ENCODE peak calls at places on chromosome 20, in five cellular contexts. P is GM12864, E is SHP77, G is Kasumi-1, F is A673. C is an unnamed sample.

GRCh38 chr20:17617212-17617867 is 47.5 kb downstream of the DSTN start:
- DNase-seq in P (no peak), E (peak; percentile 83), G (peak; percentile 17), F (peak; percentile 57), C (no peak)

GRCh38 chr20:32113861-32114260 is 4.3 kb downstream of the TM9SF4 start:
- DNase-seq in P (no peak), E (no peak), G (no peak), F (no peak), C (no peak)

GRCh38 chr20:6993016-6993415 is 225.5 kb downstream of the BMP2 start:
- DNase-seq in P (no peak), E (no peak), G (no peak), F (no peak), C (peak; percentile 69)

GRCh38 chr20:8587810-8588209 is 455.7 kb downstream of the PLCB1 start:
- DNase-seq in P (no peak), E (no peak), G (no peak), F (no peak), C (no peak)

GRCh38 chr20:8545212-8545611 is 413.1 kb downstream of the PLCB1 start:
- DNase-seq in P (no peak), E (no peak), G (no peak), F (no peak), C (no peak)

GRCh38 chr20:58707770-58708169 is 15.2 kb downstream of the NPEPL1 start:
- DNase-seq in P (no peak), E (no peak), G (no peak), F (no peak), C (no peak)

GRCh38 chr20:48807051-48807450 is 20.7 kb downstream of the PREX1 start:
- DNase-seq in P (no peak), E (no peak), G (no peak), F (no peak), C (no peak)

GRCh38 chr20:34637245-34638185 is 39.4 kb downstream of the PIGU start:
- DNase-seq in P (no peak), E (no peak), G (no peak), F (no peak), C (peak; percentile 89)

GRCh38 chr20:14189794-14190402 is 147.5 kb downstream of the FLRT3 start:
- DNase-seq in P (no peak), E (peak; percentile 34), G (no peak), F (peak; percentile 45), C (peak; percentile 56)

GRCh38 chr20:1567392-1568165 is 10.1 kb upstream of the SIRPD start:
- DNase-seq in P (no peak), E (no peak), G (no peak), F (no peak), C (no peak)

GRCh38 chr20:33532753-33533459 is 43.0 kb downstream of the CBFA2T2 start:
- DNase-seq in P (no peak), E (no peak), G (no peak), F (no peak), C (peak; percentile 24)

C was measured in amniotic epithelial cell.